ENCODE peak calls at places on chromosomes 11 and 22, in five cellular contexts. One of them, this sample, is unnamed.

GRCh38 chr11:22558638-22559037 is 67.0 kb downstream of the FANCF start:
- DNase-seq in T-cell: no peak
- DNase-seq in heart left ventricle: no peak
- DNase-seq in memory B cell: no peak
- DNase-seq in pulmonary artery endothelial cell: no peak
- DNase-seq in this sample: no peak

GRCh38 chr22:50627914-50628542 is at the start of gene ARSA:
- DNase-seq in T-cell: peak; percentile 57
- DNase-seq in heart left ventricle: peak; percentile 87
- DNase-seq in memory B cell: peak; percentile 58
- DNase-seq in pulmonary artery endothelial cell: peak; percentile 48
- DNase-seq in this sample: peak; percentile 89

GRCh38 chr11:115499241-115499799 is 4.9 kb downstream of the CADM1 start:
- DNase-seq in T-cell: no peak
- DNase-seq in heart left ventricle: no peak
- DNase-seq in memory B cell: no peak
- DNase-seq in pulmonary artery endothelial cell: no peak
- DNase-seq in this sample: no peak

GRCh38 chr22:50585238-50585637 is 2.6 kb upstream of the CHKB start:
- DNase-seq in T-cell: no peak
- DNase-seq in heart left ventricle: no peak
- DNase-seq in memory B cell: no peak
- DNase-seq in pulmonary artery endothelial cell: no peak
- DNase-seq in this sample: no peak

GRCh38 chr11:123052884-123053721 is 8.8 kb downstream of the HSPA8 start:
- DNase-seq in T-cell: no peak
- DNase-seq in heart left ventricle: no peak
- DNase-seq in memory B cell: no peak
- DNase-seq in pulmonary artery endothelial cell: no peak
- DNase-seq in this sample: no peak

GRCh38 chr11:2194877-2195755 is 23.5 kb upstream of the TH start:
- DNase-seq in T-cell: peak; percentile 26
- DNase-seq in heart left ventricle: peak; percentile 37
- DNase-seq in memory B cell: peak; percentile 42
- DNase-seq in pulmonary artery endothelial cell: no peak
- DNase-seq in this sample: no peak

GRCh38 chr11:111269146-111269868 is 23.8 kb downstream of the POU2AF2 start:
- DNase-seq in T-cell: no peak
- DNase-seq in heart left ventricle: no peak
- DNase-seq in memory B cell: no peak
- DNase-seq in pulmonary artery endothelial cell: no peak
- DNase-seq in this sample: no peak

GRCh38 chr11:1075341-1075911 is 752 bp downstream of the MUC2 start:
- DNase-seq in T-cell: no peak
- DNase-seq in heart left ventricle: no peak
- DNase-seq in memory B cell: no peak
- DNase-seq in pulmonary artery endothelial cell: no peak
- DNase-seq in this sample: peak; percentile 58

GRCh38 chr11:9263840-9264380 is 1.2 kb downstream of the DENND5A start:
- DNase-seq in T-cell: no peak
- DNase-seq in heart left ventricle: no peak
- DNase-seq in memory B cell: peak; percentile 25
- DNase-seq in pulmonary artery endothelial cell: no peak
- DNase-seq in this sample: no peak

GRCh38 chr11:116175707-116176106 is 597.1 kb downstream of the BUD13 start:
- DNase-seq in T-cell: no peak
- DNase-seq in heart left ventricle: no peak
- DNase-seq in memory B cell: no peak
- DNase-seq in pulmonary artery endothelial cell: no peak
- DNase-seq in this sample: no peak

GRCh38 chr11:16195659-16196058 is 160.7 kb downstream of the SOX6 start:
- DNase-seq in T-cell: no peak
- DNase-seq in heart left ventricle: no peak
- DNase-seq in memory B cell: no peak
- DNase-seq in pulmonary artery endothelial cell: no peak
- DNase-seq in this sample: no peak

GRCh38 chr11:34349882-34350281 is 7.9 kb downstream of the ABTB2 start:
- DNase-seq in T-cell: no peak
- DNase-seq in heart left ventricle: no peak
- DNase-seq in memory B cell: no peak
- DNase-seq in pulmonary artery endothelial cell: no peak
- DNase-seq in this sample: no peak